ENCODE peak calls at places on chromosomes 3 and 15, in nine cellular contexts. W is upper lobe of right lung; L is activated T-cell treated with anti-CD3 and anti-CD28 coated beads, Interleukin-2, amount 50 U/mL, for 72 hours; U is AG08396; G is stimulated activated CD8-positive, alpha-beta memory T cell treated with anti-CD3 and anti-CD28 coated beads, Interleukin-12 subunit alpha, Interleukin-12 subunit beta, amount 100 ng/mL, for 4 hours; T is choroid plexus epithelial cell; J is NCI-H460; I is EL; V is left lobe of liver. P is an unnamed sample.

GRCh38 chr15:40759961-40760360 is 3.9 kb upstream of the GCHFR start:
- DNase-seq in L (no peak), I (no peak), T (no peak), G (no peak), V (no peak), U (no peak), J (no peak), W (no peak), P (no peak)

GRCh38 chr3:154130540-154130939 is 9.3 kb downstream of the ARHGEF26 start:
- DNase-seq in J (no peak), W (no peak), L (no peak), V (no peak), T (no peak), U (no peak), I (no peak), G (no peak), P (no peak)

GRCh38 chr15:89171136-89172072 is 50.0 kb downstream of the RLBP1 start:
- DNase-seq in U (peak), J (peak), W (no peak), T (peak), V (no peak), G (no peak), L (peak), I (peak), P (peak)

GRCh38 chr15:75840659-75841058 is 2.6 kb upstream of the UBE2Q2 start:
- DNase-seq in V (no peak), W (no peak), T (peak), U (peak), I (peak), G (no peak), L (no peak), J (no peak), P (no peak)

GRCh38 chr15:45646220-45646619 is 11.4 kb downstream of the SQOR start:
- DNase-seq in I (peak), G (no peak), W (no peak), T (peak), L (no peak), J (no peak), V (no peak), U (no peak), P (no peak)

GRCh38 chr3:37173806-37174205 is 576 bp downstream of the LRRFIP2 start:
- DNase-seq in G (no peak), I (no peak), W (no peak), U (no peak), T (no peak), J (no peak), V (no peak), L (no peak), P (no peak)

GRCh38 chr3:178320481-178321352 is 215.5 kb upstream of the KCNMB2 start:
- DNase-seq in V (no peak), W (no peak), G (no peak), J (no peak), I (peak), L (no peak), T (peak), U (peak), P (no peak)

GRCh38 chr3:130379274-130379673 is 33.8 kb downstream of the COL6A5 start:
- DNase-seq in V (no peak), T (peak), I (no peak), W (no peak), U (no peak), J (no peak), L (no peak), G (no peak), P (no peak)

GRCh38 chr3:138349926-138350665 is 1.7 kb downstream of the MRAS start:
- DNase-seq in W (peak), L (no peak), J (no peak), I (no peak), T (peak), G (no peak), V (no peak), U (peak), P (no peak)

GRCh38 chr15:60744826-60745225 is 265.9 kb upstream of the ICE2 start:
- DNase-seq in V (no peak), U (no peak), T (no peak), I (no peak), J (no peak), G (no peak), W (no peak), L (no peak), P (no peak)

GRCh38 chr15:100880139-100880896 is 687 bp downstream of the ALDH1A3 start:
- DNase-seq in V (no peak), L (no peak), G (no peak), W (no peak), J (no peak), U (no peak), T (peak), I (peak), P (no peak)

GRCh38 chr3:120302361-120302760 is 17.3 kb upstream of the GPR156 start:
- DNase-seq in L (no peak), J (no peak), G (no peak), I (no peak), U (no peak), W (no peak), V (no peak), T (peak), P (no peak)

GRCh38 chr3:105277656-105278055 is 89.1 kb upstream of the ALCAM start:
- DNase-seq in V (no peak), T (no peak), J (no peak), I (peak), L (no peak), G (no peak), W (no peak), U (no peak), P (no peak)

GRCh38 chr15:84750583-84751092 is 2.2 kb downstream of the ZNF592 start:
- DNase-seq in T (no peak), G (no peak), W (no peak), U (no peak), J (no peak), V (no peak), L (peak), I (no peak), P (peak)

GRCh38 chr15:88621789-88622604 is 857 bp downstream of the AEN start:
- DNase-seq in J (no peak), G (no peak), L (peak), U (peak), T (peak), W (no peak), V (no peak), I (peak), P (peak)

GRCh38 chr15:69668049-69668705 is 215.6 kb downstream of the RPLP1 start:
- DNase-seq in W (no peak), T (peak), V (no peak), L (no peak), J (no peak), I (no peak), U (no peak), G (no peak), P (no peak)

GRCh38 chr3:142022381-142022780 is 127.0 kb downstream of the TFDP2 start:
- DNase-seq in I (peak), L (peak), G (no peak), W (no peak), U (no peak), J (no peak), V (no peak), T (peak), P (no peak)

GRCh38 chr3:29050155-29050554 is 230.7 kb upstream of the RBMS3 start:
- DNase-seq in J (no peak), L (no peak), I (no peak), W (no peak), U (no peak), G (no peak), T (no peak), V (no peak), P (no peak)

GRCh38 chr3:42638339-42638842 is 15.1 kb upstream of the ZBTB47 start:
- DNase-seq in G (no peak), J (no peak), W (no peak), L (peak), I (no peak), U (no peak), V (no peak), T (no peak), P (no peak)

GRCh38 chr15:73125219-73125618 is 73.0 kb downstream of the NEO1 start:
- DNase-seq in L (no peak), U (peak), V (no peak), I (no peak), W (no peak), G (no peak), J (no peak), T (peak), P (no peak)

GRCh38 chr3:33758874-33759273 is 39.6 kb upstream of the PDCD6IP start:
- DNase-seq in G (no peak), W (no peak), J (no peak), T (peak), U (no peak), I (peak), L (no peak), V (no peak), P (no peak)

GRCh38 chr3:21942328-21942727 is 191.3 kb upstream of the ZNF385D start:
- DNase-seq in J (no peak), V (no peak), I (peak), G (no peak), T (peak), L (no peak), W (no peak), U (peak), P (no peak)

GRCh38 chr3:94167796-94168195 is 104.9 kb downstream of the NSUN3 start:
- DNase-seq in U (no peak), T (no peak), G (no peak), V (no peak), J (no peak), L (no peak), W (no peak), I (no peak), P (no peak)